ENCODE peak calls at places on chromosomes 3 and 15, in five cellular contexts. W, S, L, V and T are unnamed samples.

GRCh38 chr3:55164191-55164590 is 236.3 kb upstream of the LRTM1 start:
- DNase-seq in S (no peak), W (no peak), L (no peak), V (no peak), T (no peak)

GRCh38 chr15:39830166-39830565 is 47.5 kb upstream of the FSIP1 start:
- DNase-seq in W (no peak), L (no peak), S (no peak), V (no peak), T (no peak)

GRCh38 chr3:186514296-186515002 is 29.7 kb downstream of the CRYGS start:
- DNase-seq in S (no peak), L (no peak), V (no peak), W (peak; percentile 29), T (no peak)

GRCh38 chr3:128411574-128412064 is 55.1 kb downstream of the DNAJB8 start:
- DNase-seq in S (no peak), L (no peak), V (no peak), W (peak; percentile 50), T (no peak)

GRCh38 chr15:96326551-96327154 is 3.8 kb upstream of the NR2F2 start:
- DNase-seq in W (peak; percentile 71), V (no peak), L (no peak), S (no peak), T (no peak)

GRCh38 chr3:69999191-70000027 is at the start of gene SAMMSON:
- DNase-seq in W (peak; percentile 94), L (no peak), S (no peak), V (no peak), T (no peak)

GRCh38 chr3:55481067-55481917 is 5.8 kb downstream of the WNT5A start:
- DNase-seq in L (no peak), S (no peak), V (no peak), W (no peak), T (no peak)

GRCh38 chr3:177490626-177491025 is 293.3 kb upstream of the TBL1XR1 start:
- DNase-seq in L (no peak), W (no peak), S (no peak), V (no peak), T (no peak)

GRCh38 chr15:88621789-88622604 is 857 bp downstream of the AEN start:
- DNase-seq in V (no peak), L (peak; percentile 76), W (peak; percentile 80), S (no peak), T (no peak)

GRCh38 chr15:62879770-62880169 is 162.8 kb upstream of the TPM1 start:
- DNase-seq in W (no peak), L (no peak), S (no peak), V (no peak), T (no peak)

GRCh38 chr3:114132500-114132899 is 46.4 kb downstream of the DRD3 start:
- DNase-seq in V (no peak), S (no peak), L (no peak), W (no peak), T (no peak)

GRCh38 chr3:140627756-140628155 is 50.1 kb upstream of the TRIM42 start:
- DNase-seq in S (no peak), L (no peak), V (no peak), W (no peak), T (no peak)

GRCh38 chr15:69929905-69930630 is 167.6 kb downstream of the TLE3 start:
- DNase-seq in S (no peak), W (no peak), L (no peak), V (no peak), T (no peak)

GRCh38 chr15:69160976-69161877 is 792 bp downstream of the GLCE start:
- DNase-seq in V (no peak), L (peak; percentile 30), W (peak; percentile 38), S (peak; percentile 21), T (peak; percentile 29)

GRCh38 chr3:149277338-149277813 is 55.7 kb upstream of the CP start:
- DNase-seq in V (peak; percentile 5), S (no peak), W (no peak), L (peak; percentile 64), T (no peak)

GRCh38 chr3:137163241-137163916 is 205.6 kb downstream of the IL20RB start:
- DNase-seq in W (no peak), L (no peak), S (no peak), V (no peak), T (no peak)

GRCh38 chr3:47781326-47781684 is 388 bp downstream of the SMARCC1 start:
- DNase-seq in V (no peak), L (no peak), S (peak; percentile 46), W (peak; percentile 83), T (peak; percentile 45)

GRCh38 chr15:75349851-75350588 is 3.2 kb downstream of the NEIL1 start:
- DNase-seq in S (peak; percentile 68), L (no peak), W (no peak), V (peak; percentile 73), T (no peak)

GRCh38 chr3:133760916-133761315 is 14.7 kb downstream of the TF start:
- DNase-seq in V (no peak), W (no peak), S (no peak), L (no peak), T (no peak)

GRCh38 chr3:46065294-46065705 is 38.0 kb upstream of the XCR1 start:
- DNase-seq in V (peak; percentile 56), S (no peak), W (no peak), L (no peak), T (no peak)

GRCh38 chr3:42552830-42553229 is 28.9 kb downstream of the SEC22C start:
- DNase-seq in S (no peak), L (no peak), W (no peak), V (no peak), T (no peak)

GRCh38 chr15:92277776-92278175 is 115.9 kb upstream of the ST8SIA2 start:
- DNase-seq in L (no peak), S (no peak), V (no peak), W (no peak), T (no peak)

GRCh38 chr3:22115581-22115980 is 364.6 kb upstream of the ZNF385D start:
- DNase-seq in L (no peak), W (no peak), S (no peak), V (no peak), T (no peak)

GRCh38 chr3:184552863-184553262 is 8.7 kb upstream of the EPHB3 start:
- DNase-seq in V (no peak), W (no peak), L (no peak), S (no peak), T (no peak)

GRCh38 chr15:38555686-38556334 is 8.8 kb downstream of the RASGRP1 start:
- DNase-seq in S (no peak), W (no peak), V (no peak), L (no peak), T (no peak)

GRCh38 chr15:38559908-38560307 is 4.7 kb downstream of the RASGRP1 start:
- DNase-seq in V (no peak), W (no peak), L (no peak), S (no peak), T (no peak)

GRCh38 chr15:38559131-38559530 is 5.5 kb downstream of the RASGRP1 start:
- DNase-seq in W (no peak), V (no peak), L (no peak), S (no peak), T (no peak)

GRCh38 chr15:38558714-38559059 is 5.9 kb downstream of the RASGRP1 start:
- DNase-seq in V (no peak), L (no peak), S (no peak), W (no peak), T (no peak)

GRCh38 chr15:38557855-38558713 is 6.5 kb downstream of the RASGRP1 start:
- DNase-seq in S (no peak), W (no peak), V (no peak), L (no peak), T (no peak)
- TF ChIP-seq TAF1 in S (no peak), W (no peak), V (no peak), L (no peak), T (no peak)

DNA sequence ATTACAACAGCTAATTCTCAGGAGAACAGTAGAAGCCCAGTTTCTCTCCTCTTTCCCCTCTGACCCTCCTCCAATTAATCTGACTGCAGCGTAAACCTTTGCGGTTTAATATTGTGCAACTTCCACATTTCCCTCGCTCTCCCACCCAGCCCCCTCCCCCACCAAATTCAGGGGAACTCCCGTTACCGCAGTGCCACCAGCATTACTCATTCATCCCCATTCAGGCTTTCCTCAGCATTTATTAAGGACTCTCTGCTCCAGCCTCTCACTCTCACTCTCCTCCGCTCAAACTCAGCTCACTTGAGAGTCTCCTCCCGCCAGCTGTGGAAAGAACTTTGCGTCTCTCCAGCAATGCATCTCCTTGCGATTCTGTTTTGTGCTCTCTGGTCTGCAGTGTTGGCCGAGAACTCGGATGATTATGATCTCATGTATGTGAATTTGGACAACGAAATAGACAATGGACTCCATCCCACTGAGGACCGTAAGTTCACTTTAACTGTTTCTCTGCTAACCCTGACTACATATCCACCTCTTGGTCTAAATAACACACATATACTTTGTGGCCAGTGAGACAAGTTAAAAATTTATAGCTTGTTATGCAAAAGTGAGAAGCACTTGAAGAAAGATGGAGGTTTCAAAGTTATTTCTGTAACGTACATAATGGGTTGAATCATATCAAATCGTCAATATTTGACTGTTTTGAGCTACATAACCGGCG is at the start of gene PTX3:
- DNase-seq in S (no peak), L (no peak), V (no peak), W (peak; percentile 11), T (no peak)
- TF ChIP-seq POLR2AphosphoS5 in S (no peak), L (no peak), V (no peak), W (no peak), T (no peak)

GRCh38 chr15:64386291-64386690 is 1.3 kb upstream of the TRIP4 start:
- DNase-seq in W (no peak), S (no peak), L (no peak), V (no peak), T (no peak)

GRCh38 chr15:64383760-64384159 is 2.5 kb upstream of the PCLAF start:
- DNase-seq in W (no peak), V (no peak), S (no peak), L (no peak), T (no peak)

GRCh38 chr15:64387562-64388168 is at the start of gene TRIP4:
- DNase-seq in S (peak; percentile 83), L (peak; percentile 93), V (peak; percentile 92), W (peak; percentile 97), T (peak; percentile 85)
- TF ChIP-seq POLR2A in S (peak; percentile 95), L (peak; percentile 90), V (peak; percentile 97), W (peak; percentile 91), T (peak; percentile 94)

GRCh38 chr15:78033864-78034263 is 43.6 kb downstream of the TBC1D2B start:
- DNase-seq in L (no peak), S (no peak), W (no peak), V (no peak), T (no peak)
- TF ChIP-seq TAF1 in L (no peak), S (no peak), W (no peak), V (no peak), T (no peak)

GRCh38 chr3:30516238-30516637 is 90.2 kb upstream of the TGFBR2 start:
- DNase-seq in W (no peak), S (no peak), V (no peak), L (no peak), T (no peak)
- TF ChIP-seq POLR2AphosphoS5 in W (no peak), S (no peak), V (no peak), L (no peak), T (no peak)

GRCh38 chr3:12484198-12484982 is at the start of gene TSEN2:
- DNase-seq in L (peak; percentile 87), W (peak; percentile 98), S (peak; percentile 92), V (peak; percentile 88), T (peak; percentile 94)
- TF ChIP-seq POLR2A in L (peak; percentile 78), W (peak; percentile 94), S (peak; percentile 72), V (peak; percentile 92), T (peak; percentile 85)